ENCODE peak calls at places on chromosomes 12 and 14, in ten cellular contexts. One of them, this sample, is unnamed.
A peak's percentile ranks its signal among the peaks of the same experiment; 100 is the strongest.

GRCh38 chr14:57209561-57209960 is 59.1 kb downstream of the EXOC5 start:
- DNase-seq in HepG2: no peak
- DNase-seq in HCT116: no peak
- DNase-seq in Peyer's patch: no peak
- DNase-seq in A549: no peak
- DNase-seq in ovary: no peak
- DNase-seq in stomach: no peak
- DNase-seq in sigmoid colon: no peak
- DNase-seq in adrenal gland: no peak
- DNase-seq in K562: no peak
- DNase-seq in this sample: no peak

GRCh38 chr12:103495158-103495782 is 498 bp downstream of the C12orf42 start:
- DNase-seq in HepG2: no peak
- DNase-seq in HCT116: no peak
- DNase-seq in Peyer's patch: no peak
- DNase-seq in A549: peak; percentile 36
- DNase-seq in ovary: no peak
- DNase-seq in stomach: peak; percentile 31
- DNase-seq in sigmoid colon: no peak
- DNase-seq in adrenal gland: no peak
- DNase-seq in K562: peak; percentile 28
- DNase-seq in this sample: no peak

GRCh38 chr12:111775205-111776193 is 8.8 kb downstream of the ALDH2 start:
- DNase-seq in HepG2: peak; percentile 80
- DNase-seq in HCT116: no peak
- DNase-seq in Peyer's patch: peak; percentile 69
- DNase-seq in A549: no peak
- DNase-seq in ovary: peak; percentile 85
- DNase-seq in stomach: peak; percentile 91
- DNase-seq in sigmoid colon: peak; percentile 95
- DNase-seq in adrenal gland: peak; percentile 80
- DNase-seq in K562: peak; percentile 67
- DNase-seq in this sample: peak; percentile 94

GRCh38 chr14:97796511-97796910 is 999.3 kb downstream of the VRK1 start:
- DNase-seq in HepG2: no peak
- DNase-seq in HCT116: no peak
- DNase-seq in Peyer's patch: no peak
- DNase-seq in A549: no peak
- DNase-seq in ovary: no peak
- DNase-seq in stomach: no peak
- DNase-seq in sigmoid colon: no peak
- DNase-seq in adrenal gland: no peak
- DNase-seq in K562: no peak
- DNase-seq in this sample: no peak

GRCh38 chr12:48965447-48965846 is 6.1 kb downstream of the WNT10B start:
- DNase-seq in HepG2: no peak
- DNase-seq in HCT116: no peak
- DNase-seq in Peyer's patch: no peak
- DNase-seq in A549: no peak
- DNase-seq in ovary: no peak
- DNase-seq in stomach: no peak
- DNase-seq in sigmoid colon: no peak
- DNase-seq in adrenal gland: no peak
- DNase-seq in K562: no peak
- DNase-seq in this sample: no peak

GRCh38 chr12:75892779-75893408 is 138.7 kb downstream of the PHLDA1 start:
- DNase-seq in HepG2: no peak
- DNase-seq in HCT116: no peak
- DNase-seq in Peyer's patch: no peak
- DNase-seq in A549: no peak
- DNase-seq in ovary: no peak
- DNase-seq in stomach: no peak
- DNase-seq in sigmoid colon: no peak
- DNase-seq in adrenal gland: peak; percentile 48
- DNase-seq in K562: peak; percentile 68
- DNase-seq in this sample: no peak

GRCh38 chr12:116478243-116478773 is 80.9 kb upstream of the MAP1LC3B2 start:
- DNase-seq in HepG2: no peak
- DNase-seq in HCT116: no peak
- DNase-seq in Peyer's patch: no peak
- DNase-seq in A549: no peak
- DNase-seq in ovary: no peak
- DNase-seq in stomach: no peak
- DNase-seq in sigmoid colon: no peak
- DNase-seq in adrenal gland: no peak
- DNase-seq in K562: no peak
- DNase-seq in this sample: no peak

GRCh38 chr14:49892301-49892635 is 614 bp upstream of the ARF6 start:
- DNase-seq in HepG2: peak; percentile 80
- DNase-seq in HCT116: no peak
- DNase-seq in Peyer's patch: no peak
- DNase-seq in A549: peak; percentile 81
- DNase-seq in ovary: no peak
- DNase-seq in stomach: peak; percentile 57
- DNase-seq in sigmoid colon: peak; percentile 90
- DNase-seq in adrenal gland: peak; percentile 77
- DNase-seq in K562: no peak
- DNase-seq in this sample: peak; percentile 66

GRCh38 chr14:106586098-106586704 is 1059.8 kb downstream of the TMEM121 start:
- DNase-seq in HepG2: peak; percentile 37
- DNase-seq in HCT116: no peak
- DNase-seq in Peyer's patch: no peak
- DNase-seq in A549: no peak
- DNase-seq in ovary: no peak
- DNase-seq in stomach: peak; percentile 42
- DNase-seq in sigmoid colon: no peak
- DNase-seq in adrenal gland: no peak
- DNase-seq in K562: peak; percentile 51
- DNase-seq in this sample: no peak

GRCh38 chr12:1936406-1937320 is 18.2 kb upstream of the CACNA2D4 start:
- DNase-seq in HepG2: no peak
- DNase-seq in HCT116: no peak
- DNase-seq in Peyer's patch: peak; percentile 71
- DNase-seq in A549: peak; percentile 13
- DNase-seq in ovary: peak; percentile 67
- DNase-seq in stomach: peak; percentile 91
- DNase-seq in sigmoid colon: peak; percentile 93
- DNase-seq in adrenal gland: peak; percentile 94
- DNase-seq in K562: no peak
- DNase-seq in this sample: peak; percentile 92

GRCh38 chr14:68417007-68417659 is 375.7 kb downstream of the ZFP36L1 start:
- DNase-seq in HepG2: no peak
- DNase-seq in HCT116: no peak
- DNase-seq in Peyer's patch: no peak
- DNase-seq in A549: no peak
- DNase-seq in ovary: no peak
- DNase-seq in stomach: peak; percentile 33
- DNase-seq in sigmoid colon: no peak
- DNase-seq in adrenal gland: no peak
- DNase-seq in K562: no peak
- DNase-seq in this sample: peak; percentile 94

GRCh38 chr12:83514372-83514771 is 827.7 kb downstream of the TMTC2 start:
- DNase-seq in HepG2: no peak
- DNase-seq in HCT116: peak; percentile 15
- DNase-seq in Peyer's patch: no peak
- DNase-seq in A549: no peak
- DNase-seq in ovary: no peak
- DNase-seq in stomach: no peak
- DNase-seq in sigmoid colon: no peak
- DNase-seq in adrenal gland: no peak
- DNase-seq in K562: no peak
- DNase-seq in this sample: no peak

GRCh38 chr14:50531595-50532501 is 521 bp downstream of the MAP4K5 start:
- DNase-seq in HepG2: no peak
- DNase-seq in HCT116: no peak
- DNase-seq in Peyer's patch: peak; percentile 73
- DNase-seq in A549: no peak
- DNase-seq in ovary: peak; percentile 62
- DNase-seq in stomach: peak; percentile 48
- DNase-seq in sigmoid colon: peak; percentile 81
- DNase-seq in adrenal gland: peak; percentile 40
- DNase-seq in K562: no peak
- DNase-seq in this sample: peak; percentile 52

GRCh38 chr12:101663298-101663697 is 34.1 kb upstream of the CHPT1 start:
- DNase-seq in HepG2: no peak
- DNase-seq in HCT116: no peak
- DNase-seq in Peyer's patch: no peak
- DNase-seq in A549: no peak
- DNase-seq in ovary: no peak
- DNase-seq in stomach: no peak
- DNase-seq in sigmoid colon: no peak
- DNase-seq in adrenal gland: no peak
- DNase-seq in K562: no peak
- DNase-seq in this sample: no peak
- TF ChIP-seq POLR2A in HepG2: no peak
- TF ChIP-seq POLR2A in HCT116: no peak
- TF ChIP-seq POLR2A in Peyer's patch: no peak
- TF ChIP-seq POLR2A in A549: no peak
- TF ChIP-seq POLR2A in ovary: no peak
- TF ChIP-seq POLR2A in stomach: no peak
- TF ChIP-seq POLR2A in sigmoid colon: no peak
- TF ChIP-seq POLR2A in adrenal gland: no peak
- TF ChIP-seq POLR2A in K562: no peak
- TF ChIP-seq POLR2A in this sample: no peak

GRCh38 chr12:132620113-132620892 is 1.7 kb downstream of the P2RX2 start:
- DNase-seq in HepG2: no peak
- DNase-seq in HCT116: no peak
- DNase-seq in Peyer's patch: no peak
- DNase-seq in A549: no peak
- DNase-seq in ovary: no peak
- DNase-seq in stomach: no peak
- DNase-seq in sigmoid colon: no peak
- DNase-seq in adrenal gland: no peak
- DNase-seq in K562: no peak
- DNase-seq in this sample: no peak
- TF ChIP-seq POLR2A in HepG2: no peak
- TF ChIP-seq POLR2A in HCT116: no peak
- TF ChIP-seq POLR2A in Peyer's patch: no peak
- TF ChIP-seq POLR2A in A549: no peak
- TF ChIP-seq POLR2A in ovary: no peak
- TF ChIP-seq POLR2A in stomach: no peak
- TF ChIP-seq POLR2A in sigmoid colon: no peak
- TF ChIP-seq POLR2A in adrenal gland: no peak
- TF ChIP-seq POLR2A in K562: peak; percentile 23
- TF ChIP-seq POLR2A in this sample: no peak

DNA sequence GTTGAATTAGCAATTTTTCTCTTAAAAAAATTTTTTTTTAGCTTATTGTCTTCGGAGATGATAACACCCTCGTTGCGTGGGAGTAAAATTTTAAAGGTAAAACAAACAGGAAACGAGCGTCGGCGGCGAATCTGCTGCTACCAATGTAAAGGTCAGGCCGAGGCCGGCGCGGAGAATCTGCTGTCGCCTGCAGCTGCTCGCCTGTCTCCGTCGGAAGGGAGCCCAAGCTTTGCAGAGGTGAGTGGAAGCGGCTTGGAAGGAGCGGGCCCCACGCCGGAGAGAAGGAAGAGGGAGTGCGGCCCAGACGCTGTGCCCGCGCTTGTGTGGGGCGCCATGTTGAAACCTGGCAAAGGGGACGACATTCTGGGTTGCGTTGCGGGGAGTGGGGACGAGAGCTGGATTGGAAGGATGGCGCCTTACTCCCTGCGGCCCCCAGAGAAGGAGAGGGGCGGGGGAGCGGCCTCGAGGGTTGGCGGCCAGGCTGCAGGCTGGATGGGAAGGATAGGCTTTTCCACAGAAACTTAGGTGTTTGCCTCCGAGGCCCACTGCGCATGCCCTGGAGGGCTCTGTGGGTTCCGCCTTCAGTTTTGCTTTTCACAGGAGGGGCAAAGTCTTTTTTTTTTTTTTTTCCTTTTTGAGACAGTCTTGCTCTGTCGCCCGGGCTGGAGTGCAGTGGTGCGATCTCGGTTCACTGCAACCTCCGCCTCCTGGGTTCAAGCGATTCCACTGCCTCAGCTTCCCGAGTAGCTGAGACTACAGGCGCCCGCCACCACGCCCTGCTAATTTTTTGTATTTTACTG is at the start of gene SNRNP35:
- DNase-seq in HepG2: peak; percentile 74
- DNase-seq in HCT116: peak; percentile 68
- DNase-seq in Peyer's patch: peak; percentile 87
- DNase-seq in A549: peak; percentile 69
- DNase-seq in ovary: peak; percentile 79
- DNase-seq in stomach: peak; percentile 74
- DNase-seq in sigmoid colon: peak; percentile 89
- DNase-seq in adrenal gland: peak; percentile 82
- DNase-seq in K562: peak; percentile 75
- DNase-seq in this sample: peak; percentile 83
- TF ChIP-seq POLR2A in HepG2: peak; percentile 69
- TF ChIP-seq POLR2A in HCT116: peak; percentile 57
- TF ChIP-seq POLR2A in Peyer's patch: no peak
- TF ChIP-seq POLR2A in A549: peak; percentile 52
- TF ChIP-seq POLR2A in ovary: peak; percentile 40
- TF ChIP-seq POLR2A in stomach: no peak
- TF ChIP-seq POLR2A in sigmoid colon: no peak
- TF ChIP-seq POLR2A in adrenal gland: peak; percentile 37
- TF ChIP-seq POLR2A in K562: peak; percentile 94
- TF ChIP-seq POLR2A in this sample: peak; percentile 4

GRCh38 chr12:6943719-6944380 is at the start of the genes C12orf57 and RNU7-1:
- DNase-seq in HepG2: peak; percentile 94
- DNase-seq in HCT116: peak; percentile 96
- DNase-seq in Peyer's patch: peak; percentile 80
- DNase-seq in A549: peak; percentile 94
- DNase-seq in ovary: peak; percentile 71
- DNase-seq in stomach: peak; percentile 79
- DNase-seq in sigmoid colon: peak; percentile 92
- DNase-seq in adrenal gland: peak; percentile 87
- DNase-seq in K562: peak; percentile 58
- DNase-seq in this sample: peak; percentile 67
- TF ChIP-seq POLR2A in HepG2: peak; percentile 100
- TF ChIP-seq POLR2A in HCT116: peak; percentile 100
- TF ChIP-seq POLR2A in Peyer's patch: peak; percentile 97
- TF ChIP-seq POLR2A in A549: peak; percentile 99
- TF ChIP-seq POLR2A in ovary: peak; percentile 75
- TF ChIP-seq POLR2A in stomach: peak; percentile 95
- TF ChIP-seq POLR2A in sigmoid colon: peak; percentile 88
- TF ChIP-seq POLR2A in adrenal gland: peak; percentile 98
- TF ChIP-seq POLR2A in K562: peak; percentile 100
- TF ChIP-seq POLR2A in this sample: peak; percentile 87